ENCODE peak calls at places on chromosomes 16 and 17, in nine cellular contexts. One of them, this sample, is unnamed.

GRCh38 chr17:74736423-74737298 is at the start of gene RAB37:
- DNase-seq in activated naive CD4-positive, alpha-beta T cell: peak; percentile 21
- DNase-seq in HEK293T: no peak
- DNase-seq in left cardiac atrium: peak; percentile 63
- DNase-seq in lower lobe of right lung: peak; percentile 75
- DNase-seq in EL: no peak
- DNase-seq in Calu3: peak; percentile 52
- DNase-seq in nephron progenitor cell: peak; percentile 65
- DNase-seq in stomach: peak; percentile 54
- DNase-seq in this sample: peak; percentile 66

GRCh38 chr17:72560303-72561247 is 439.8 kb downstream of the SOX9 start:
- DNase-seq in lower lobe of right lung: peak; percentile 85
- DNase-seq in left cardiac atrium: no peak
- DNase-seq in HEK293T: peak; percentile 84
- DNase-seq in activated naive CD4-positive, alpha-beta T cell: peak; percentile 6
- DNase-seq in stomach: peak; percentile 93
- DNase-seq in nephron progenitor cell: peak; percentile 62
- DNase-seq in EL: peak; percentile 51
- DNase-seq in Calu3: peak; percentile 49
- DNase-seq in this sample: no peak

GRCh38 chr17:78168906-78169793 is 769 bp downstream of the SYNGR2 start:
- DNase-seq in Calu3: peak; percentile 76
- DNase-seq in nephron progenitor cell: peak; percentile 44
- DNase-seq in left cardiac atrium: peak; percentile 66
- DNase-seq in stomach: peak; percentile 72
- DNase-seq in HEK293T: peak; percentile 53
- DNase-seq in activated naive CD4-positive, alpha-beta T cell: no peak
- DNase-seq in lower lobe of right lung: peak; percentile 76
- DNase-seq in EL: peak; percentile 74
- DNase-seq in this sample: no peak

GRCh38 chr16:71726491-71727319 is 2.2 kb upstream of the PHLPP2 start:
- DNase-seq in HEK293T: no peak
- DNase-seq in activated naive CD4-positive, alpha-beta T cell: no peak
- DNase-seq in lower lobe of right lung: no peak
- DNase-seq in stomach: no peak
- DNase-seq in nephron progenitor cell: no peak
- DNase-seq in EL: no peak
- DNase-seq in Calu3: no peak
- DNase-seq in left cardiac atrium: no peak
- DNase-seq in this sample: no peak

GRCh38 chr17:41717408-41718286 is 5.5 kb downstream of the GAST start:
- DNase-seq in activated naive CD4-positive, alpha-beta T cell: no peak
- DNase-seq in HEK293T: no peak
- DNase-seq in EL: peak; percentile 62
- DNase-seq in nephron progenitor cell: no peak
- DNase-seq in Calu3: no peak
- DNase-seq in lower lobe of right lung: no peak
- DNase-seq in stomach: no peak
- DNase-seq in left cardiac atrium: no peak
- DNase-seq in this sample: no peak

GRCh38 chr17:78172284-78173024 is 4.1 kb downstream of the SYNGR2 start:
- DNase-seq in EL: peak; percentile 35
- DNase-seq in Calu3: peak; percentile 64
- DNase-seq in lower lobe of right lung: peak; percentile 87
- DNase-seq in left cardiac atrium: peak; percentile 52
- DNase-seq in stomach: peak; percentile 73
- DNase-seq in HEK293T: no peak
- DNase-seq in activated naive CD4-positive, alpha-beta T cell: no peak
- DNase-seq in nephron progenitor cell: no peak
- DNase-seq in this sample: peak; percentile 68

GRCh38 chr17:62657664-62658063 is 30.2 kb downstream of the MRC2 start:
- DNase-seq in EL: no peak
- DNase-seq in activated naive CD4-positive, alpha-beta T cell: no peak
- DNase-seq in HEK293T: no peak
- DNase-seq in nephron progenitor cell: no peak
- DNase-seq in stomach: no peak
- DNase-seq in lower lobe of right lung: peak; percentile 31
- DNase-seq in left cardiac atrium: no peak
- DNase-seq in Calu3: no peak
- DNase-seq in this sample: no peak

GRCh38 chr17:32496348-32497078 is 9.7 kb downstream of the CDK5R1 start:
- DNase-seq in nephron progenitor cell: no peak
- DNase-seq in HEK293T: no peak
- DNase-seq in Calu3: no peak
- DNase-seq in stomach: no peak
- DNase-seq in activated naive CD4-positive, alpha-beta T cell: no peak
- DNase-seq in left cardiac atrium: no peak
- DNase-seq in lower lobe of right lung: no peak
- DNase-seq in EL: peak; percentile 98
- DNase-seq in this sample: no peak

GRCh38 chr16:25707982-25708583 is 16.3 kb downstream of the HS3ST4 start:
- DNase-seq in activated naive CD4-positive, alpha-beta T cell: no peak
- DNase-seq in stomach: peak; percentile 42
- DNase-seq in HEK293T: peak; percentile 21
- DNase-seq in nephron progenitor cell: peak; percentile 28
- DNase-seq in left cardiac atrium: no peak
- DNase-seq in lower lobe of right lung: no peak
- DNase-seq in Calu3: peak; percentile 36
- DNase-seq in EL: no peak
- DNase-seq in this sample: no peak

GRCh38 chr17:79989106-79989835 is 46.4 kb downstream of the TBC1D16 start:
- DNase-seq in Calu3: no peak
- DNase-seq in lower lobe of right lung: no peak
- DNase-seq in HEK293T: no peak
- DNase-seq in activated naive CD4-positive, alpha-beta T cell: no peak
- DNase-seq in EL: no peak
- DNase-seq in nephron progenitor cell: no peak
- DNase-seq in left cardiac atrium: peak; percentile 14
- DNase-seq in stomach: no peak
- DNase-seq in this sample: no peak

GRCh38 chr17:37824534-37825485 is 80.0 kb upstream of the HNF1B start:
- DNase-seq in activated naive CD4-positive, alpha-beta T cell: no peak
- DNase-seq in left cardiac atrium: no peak
- DNase-seq in nephron progenitor cell: no peak
- DNase-seq in EL: peak; percentile 96
- DNase-seq in HEK293T: no peak
- DNase-seq in stomach: no peak
- DNase-seq in Calu3: peak; percentile 76
- DNase-seq in lower lobe of right lung: no peak
- DNase-seq in this sample: no peak

GRCh38 chr16:1688807-1689560 is 10.9 kb downstream of the JPT2 start:
- DNase-seq in nephron progenitor cell: no peak
- DNase-seq in EL: peak; percentile 27
- DNase-seq in HEK293T: no peak
- DNase-seq in lower lobe of right lung: peak; percentile 71
- DNase-seq in Calu3: peak; percentile 92
- DNase-seq in stomach: peak; percentile 70
- DNase-seq in activated naive CD4-positive, alpha-beta T cell: no peak
- DNase-seq in left cardiac atrium: no peak
- DNase-seq in this sample: no peak

GRCh38 chr17:68053237-68054030 is 17.9 kb downstream of the KPNA2 start:
- DNase-seq in HEK293T: no peak
- DNase-seq in stomach: no peak
- DNase-seq in left cardiac atrium: peak; percentile 70
- DNase-seq in Calu3: no peak
- DNase-seq in EL: peak; percentile 97
- DNase-seq in nephron progenitor cell: no peak
- DNase-seq in lower lobe of right lung: no peak
- DNase-seq in activated naive CD4-positive, alpha-beta T cell: no peak
- DNase-seq in this sample: peak; percentile 76

GRCh38 chr16:56977256-56977655 is 12.1 kb upstream of the NLRC5 start:
- DNase-seq in nephron progenitor cell: no peak
- DNase-seq in EL: no peak
- DNase-seq in activated naive CD4-positive, alpha-beta T cell: no peak
- DNase-seq in left cardiac atrium: peak; percentile 2
- DNase-seq in HEK293T: no peak
- DNase-seq in Calu3: no peak
- DNase-seq in lower lobe of right lung: no peak
- DNase-seq in stomach: no peak
- DNase-seq in this sample: no peak

GRCh38 chr16:68287276-68288251 is 23.2 kb downstream of the SLC7A6OS start:
- DNase-seq in Calu3: no peak
- DNase-seq in left cardiac atrium: peak; percentile 85
- DNase-seq in EL: peak; percentile 95
- DNase-seq in activated naive CD4-positive, alpha-beta T cell: peak; percentile 13
- DNase-seq in stomach: no peak
- DNase-seq in nephron progenitor cell: no peak
- DNase-seq in lower lobe of right lung: no peak
- DNase-seq in HEK293T: no peak
- DNase-seq in this sample: peak; percentile 79

GRCh38 chr17:19002191-19002590 is 2.4 kb downstream of the FAM83G start:
- DNase-seq in stomach: no peak
- DNase-seq in nephron progenitor cell: no peak
- DNase-seq in left cardiac atrium: no peak
- DNase-seq in Calu3: no peak
- DNase-seq in lower lobe of right lung: no peak
- DNase-seq in EL: no peak
- DNase-seq in HEK293T: no peak
- DNase-seq in activated naive CD4-positive, alpha-beta T cell: no peak
- DNase-seq in this sample: no peak

GRCh38 chr17:61157246-61157887 is 242.3 kb upstream of the TBX2 start:
- DNase-seq in stomach: no peak
- DNase-seq in EL: peak; percentile 30
- DNase-seq in activated naive CD4-positive, alpha-beta T cell: no peak
- DNase-seq in nephron progenitor cell: peak; percentile 10
- DNase-seq in Calu3: no peak
- DNase-seq in left cardiac atrium: no peak
- DNase-seq in HEK293T: peak; percentile 61
- DNase-seq in lower lobe of right lung: no peak
- DNase-seq in this sample: no peak

GRCh38 chr17:38550661-38551060 is 55.1 kb downstream of the SRCIN1 start:
- DNase-seq in nephron progenitor cell: no peak
- DNase-seq in stomach: peak; percentile 74
- DNase-seq in left cardiac atrium: peak; percentile 54
- DNase-seq in EL: peak; percentile 73
- DNase-seq in lower lobe of right lung: no peak
- DNase-seq in Calu3: peak; percentile 47
- DNase-seq in HEK293T: no peak
- DNase-seq in activated naive CD4-positive, alpha-beta T cell: no peak
- DNase-seq in this sample: peak; percentile 61

GRCh38 chr17:77356690-77357201 is 216.0 kb downstream of the SEC14L1 start:
- DNase-seq in HEK293T: no peak
- DNase-seq in left cardiac atrium: no peak
- DNase-seq in activated naive CD4-positive, alpha-beta T cell: no peak
- DNase-seq in stomach: peak; percentile 22
- DNase-seq in lower lobe of right lung: no peak
- DNase-seq in EL: no peak
- DNase-seq in Calu3: no peak
- DNase-seq in nephron progenitor cell: no peak
- DNase-seq in this sample: peak; percentile 30

GRCh38 chr17:75144816-75145511 is 9.3 kb downstream of the JPT1 start:
- DNase-seq in HEK293T: no peak
- DNase-seq in lower lobe of right lung: no peak
- DNase-seq in left cardiac atrium: no peak
- DNase-seq in nephron progenitor cell: no peak
- DNase-seq in activated naive CD4-positive, alpha-beta T cell: no peak
- DNase-seq in Calu3: no peak
- DNase-seq in EL: no peak
- DNase-seq in stomach: no peak
- DNase-seq in this sample: no peak

GRCh38 chr16:84892097-84892496 is 72.3 kb downstream of the CRISPLD2 start:
- DNase-seq in HEK293T: no peak
- DNase-seq in left cardiac atrium: no peak
- DNase-seq in nephron progenitor cell: no peak
- DNase-seq in lower lobe of right lung: no peak
- DNase-seq in EL: no peak
- DNase-seq in activated naive CD4-positive, alpha-beta T cell: no peak
- DNase-seq in Calu3: no peak
- DNase-seq in stomach: no peak
- DNase-seq in this sample: no peak

GRCh38 chr17:30173649-30174048 is 57.0 kb downstream of the NSRP1 start:
- DNase-seq in stomach: no peak
- DNase-seq in HEK293T: no peak
- DNase-seq in activated naive CD4-positive, alpha-beta T cell: no peak
- DNase-seq in nephron progenitor cell: no peak
- DNase-seq in lower lobe of right lung: no peak
- DNase-seq in EL: no peak
- DNase-seq in Calu3: no peak
- DNase-seq in left cardiac atrium: no peak
- DNase-seq in this sample: no peak

This sample was measured in right atrium auricular region.